ENCODE peak calls at places on chromosomes 11 and 22, in eight cellular contexts. A is neural progenitor cell, V is CD14-positive monocyte, C is SW480, P is anterior cingulate cortex, W is NCI-H1105 treated with DMSO at 0.1 percent for 48 hours, U is astrocyte of the cerebellum, Z is fibroblast of the aortic adventitia. D is an unnamed sample.

GRCh38 chr11:31968774-31969433 is 122.0 kb upstream of the RCN1 start:
- DNase-seq in V (no peak), W (no peak), P (no peak), Z (peak; percentile 83), A (no peak), U (peak; percentile 62), C (no peak), D (no peak)

GRCh38 chr11:112652786-112653390 is 308.3 kb upstream of the NCAM1 start:
- DNase-seq in V (no peak), A (no peak), Z (peak; percentile 71), P (no peak), U (peak; percentile 45), C (peak; percentile 44), W (no peak), D (no peak)

GRCh38 chr11:115290479-115291390 is 213.5 kb downstream of the CADM1 start:
- DNase-seq in W (no peak), A (no peak), V (no peak), C (no peak), Z (no peak), P (no peak), U (no peak), D (no peak)

GRCh38 chr22:39478461-39478860 is 21.6 kb downstream of the MGAT3 start:
- DNase-seq in C (no peak), Z (no peak), V (no peak), U (no peak), W (no peak), P (no peak), A (peak; percentile 60), D (no peak)

GRCh38 chr11:35146074-35146521 is 7.1 kb downstream of the CD44 start:
- DNase-seq in P (no peak), Z (no peak), A (no peak), V (no peak), C (no peak), W (no peak), U (no peak), D (no peak)

GRCh38 chr11:112588252-112588668 is 327.6 kb upstream of the PLET1 start:
- DNase-seq in U (peak; percentile 87), A (peak; percentile 92), C (peak; percentile 90), P (peak; percentile 6), W (peak; percentile 89), Z (peak; percentile 95), V (peak; percentile 58), D (peak; percentile 64)

GRCh38 chr22:32644252-32645100 is 157.0 kb upstream of the TIMP3 start:
- DNase-seq in P (no peak), V (no peak), U (no peak), C (peak; percentile 58), A (no peak), W (no peak), Z (peak; percentile 14), D (no peak)

GRCh38 chr11:122977455-122978302 is 4.0 kb downstream of the BSX start:
- DNase-seq in U (no peak), P (no peak), C (no peak), A (peak; percentile 79), W (no peak), Z (no peak), V (no peak), D (no peak)

GRCh38 chr11:61505640-61506155 is 2.9 kb upstream of the LRRC10B start:
- DNase-seq in A (no peak), C (peak; percentile 43), W (no peak), Z (no peak), P (no peak), V (no peak), U (no peak), D (peak; percentile 46)

GRCh38 chr22:27740192-27740748 is 61.3 kb downstream of the MN1 start:
- DNase-seq in Z (no peak), U (no peak), V (no peak), C (peak; percentile 69), W (no peak), P (no peak), A (no peak), D (no peak)

GRCh38 chr11:62752994-62753735 is 795 bp downstream of the ZBTB3 start:
- DNase-seq in A (no peak), C (no peak), Z (no peak), W (no peak), U (no peak), V (no peak), P (no peak), D (no peak)

GRCh38 chr22:36220457-36220921 is 18.8 kb downstream of the APOL2 start:
- DNase-seq in W (no peak), C (peak; percentile 81), A (peak; percentile 31), U (no peak), V (no peak), P (no peak), Z (peak; percentile 36), D (no peak)

GRCh38 chr11:94171693-94172440 is 43.2 kb downstream of the PANX1 start:
- DNase-seq in Z (peak; percentile 39), U (peak; percentile 18), W (peak; percentile 33), P (peak; percentile 5), V (no peak), C (peak; percentile 28), A (peak; percentile 79), D (no peak)

GRCh38 chr11:109390752-109391151 is 31.2 kb upstream of the C11orf87 start:
- DNase-seq in C (no peak), U (no peak), P (no peak), W (no peak), Z (peak; percentile 2), A (no peak), V (no peak), D (no peak)

GRCh38 chr22:22533863-22534262 is 13.8 kb upstream of the ZNF280A start:
- DNase-seq in A (no peak), C (no peak), Z (no peak), U (no peak), P (no peak), V (no peak), W (no peak), D (no peak)

GRCh38 chr11:61885166-61885778 is 6.1 kb downstream of the FADS3 start:
- DNase-seq in A (peak; percentile 23), P (no peak), W (peak; percentile 8), Z (no peak), V (no peak), C (no peak), U (no peak), D (no peak)

GRCh38 chr22:41951898-41952474 is at the start of gene SMIM45:
- DNase-seq in W (no peak), V (no peak), Z (no peak), P (peak; percentile 71), A (peak; percentile 92), C (no peak), U (no peak), D (peak; percentile 94)

GRCh38 chr11:37504925-37505324 is 906.9 kb upstream of the RAG2 start:
- DNase-seq in C (no peak), W (no peak), V (no peak), U (peak; percentile 39), Z (peak; percentile 96), A (no peak), P (no peak), D (no peak)

GRCh38 chr22:49152146-49152929 is 675.3 kb downstream of the BRD1 start:
- DNase-seq in Z (no peak), P (no peak), W (no peak), A (peak; percentile 68), V (peak; percentile 40), U (no peak), C (no peak), D (no peak)

GRCh38 chr22:38953577-38954413 is 3.6 kb upstream of the APOBEC3A start:
- DNase-seq in Z (no peak), W (no peak), C (peak; percentile 32), V (peak; percentile 94), P (no peak), U (no peak), A (no peak), D (no peak)

GRCh38 chr22:17268501-17269223 is 49.4 kb upstream of the ADA2 start:
- DNase-seq in A (peak; percentile 56), V (no peak), Z (no peak), U (no peak), P (no peak), C (no peak), W (no peak), D (no peak)

GRCh38 chr11:12276356-12276755 is 101.0 kb upstream of the PARVA start:
- DNase-seq in V (no peak), A (no peak), U (no peak), W (peak; percentile 98), Z (no peak), P (no peak), C (no peak), D (no peak)

GRCh38 chr11:16741473-16741872 is 3.0 kb downstream of the C11orf58 start:
- DNase-seq in C (no peak), W (no peak), U (no peak), Z (no peak), V (no peak), A (no peak), P (no peak), D (no peak)

GRCh38 chr11:71431271-71431670 is 16.9 kb downstream of the DHCR7 start:
- DNase-seq in A (no peak), W (no peak), U (no peak), C (no peak), P (no peak), Z (no peak), V (no peak), D (no peak)

GRCh38 chr11:10139656-10140055 is 154.4 kb downstream of the SBF2 start:
- DNase-seq in W (no peak), V (no peak), Z (peak; percentile 85), A (no peak), P (no peak), C (no peak), U (peak; percentile 63), D (no peak)

GRCh38 chr11:9313648-9314290 is 624 bp downstream of the TMEM41B start:
- DNase-seq in C (peak; percentile 30), A (peak; percentile 63), P (no peak), V (no peak), Z (peak; percentile 11), U (no peak), W (peak; percentile 36), D (no peak)

GRCh38 chr11:48093795-48094642 is 113.7 kb downstream of the PTPRJ start:
- DNase-seq in P (no peak), A (no peak), V (no peak), W (peak; percentile 94), C (no peak), Z (no peak), U (no peak), D (no peak)

GRCh38 chr11:111652184-111652583 is 49.9 kb downstream of the SIK2 start:
- DNase-seq in V (no peak), U (no peak), P (no peak), A (no peak), W (no peak), Z (peak; percentile 66), C (no peak), D (no peak)

GRCh38 chr11:1433977-1434640 is 44.4 kb downstream of the BRSK2 start:
- DNase-seq in Z (no peak), U (no peak), A (no peak), C (no peak), P (no peak), W (no peak), V (no peak), D (no peak)